ENCODE peak calls at places on chromosomes 7 and 10, in four cellular contexts. M is sigmoid colon, E is NCI-H774, V is C1 segment of cervical spinal cord. Y is an unnamed sample.
A peak's percentile ranks its signal among the peaks of the same experiment; 100 is the strongest.

GRCh38 chr10:43888551-43888950 is 239.9 kb upstream of the ZNF32 start:
- DNase-seq in V (no peak), E (no peak), M (no peak), Y (no peak)

GRCh38 chr7:44196450-44196872 is 4.3 kb upstream of the YKT6 start:
- DNase-seq in M (peak; percentile 67), V (no peak), E (peak; percentile 57), Y (peak; percentile 15)

GRCh38 chr10:79929409-79929904 is 19.4 kb downstream of the SFTPD start:
- DNase-seq in E (peak; percentile 63), M (peak; percentile 90), V (peak; percentile 36), Y (peak; percentile 74)

GRCh38 chr10:89213191-89213808 is 6.2 kb upstream of the CH25H start:
- DNase-seq in V (no peak), E (no peak), M (no peak), Y (no peak)

GRCh38 chr7:17070117-17070750 is 188.5 kb upstream of the AGR3 start:
- DNase-seq in V (no peak), M (no peak), E (no peak), Y (no peak)

GRCh38 chr10:127569210-127569609 is 20.1 kb downstream of the NPS start:
- DNase-seq in M (no peak), E (no peak), V (no peak), Y (no peak)

GRCh38 chr7:29552392-29552791 is 11.2 kb upstream of the PRR15 start:
- DNase-seq in M (no peak), E (no peak), V (no peak), Y (no peak)

GRCh38 chr10:77835669-77836086 is 90.9 kb downstream of the DLG5 start:
- DNase-seq in E (no peak), M (no peak), V (no peak), Y (no peak)

GRCh38 chr10:70115948-70116682 is 16.5 kb downstream of the AIFM2 start:
- DNase-seq in V (no peak), M (peak; percentile 74), E (peak; percentile 6), Y (no peak)

GRCh38 chr7:68720722-68721121 is 877.6 kb upstream of the AUTS2 start:
- DNase-seq in E (no peak), V (no peak), M (no peak), Y (no peak)

GRCh38 chr10:113475381-113475807 is 77.5 kb upstream of the HABP2 start:
- DNase-seq in V (no peak), M (no peak), E (no peak), Y (no peak)

GRCh38 chr10:120810298-120810697 is 40.9 kb upstream of the WDR11 start:
- DNase-seq in E (no peak), V (no peak), M (no peak), Y (no peak)

GRCh38 chr7:103958284-103958818 is 31.1 kb downstream of the RELN start:
- DNase-seq in E (no peak), M (no peak), V (no peak), Y (no peak)

GRCh38 chr7:55971045-55971444 is 6.7 kb downstream of the NIPSNAP2 start:
- DNase-seq in V (no peak), E (no peak), M (no peak), Y (no peak)

GRCh38 chr10:129883029-129883428 is 81.0 kb downstream of the EBF3 start:
- DNase-seq in M (no peak), E (no peak), V (no peak), Y (no peak)

GRCh38 chr7:100132697-100133137 is 6.0 kb downstream of the MBLAC1 start:
- DNase-seq in V (no peak), E (peak; percentile 45), M (no peak), Y (peak; percentile 43)

GRCh38 chr10:83078160-83078559 is 1061.1 kb upstream of the GHITM start:
- DNase-seq in E (no peak), M (no peak), V (no peak), Y (no peak)

GRCh38 chr7:25091757-25092156 is 33.3 kb downstream of the CYCS start:
- DNase-seq in M (no peak), E (no peak), V (no peak), Y (no peak)

GRCh38 chr10:127947206-127947605 is 40.3 kb downstream of the PTPRE start:
- DNase-seq in E (no peak), V (no peak), M (no peak), Y (no peak)

GRCh38 chr7:38160003-38160571 is 18.0 kb upstream of the STARD3NL start:
- DNase-seq in V (no peak), M (no peak), E (no peak), Y (no peak)

GRCh38 chr10:79112898-79113431 is 44.2 kb downstream of the ZMIZ1 start:
- DNase-seq in E (no peak), V (no peak), M (peak; percentile 91), Y (no peak)

GRCh38 chr7:7595451-7595850 is 28.8 kb downstream of the MIOS start:
- DNase-seq in V (no peak), M (no peak), E (no peak), Y (no peak)

GRCh38 chr10:19811517-19811916 is 4.7 kb upstream of the PLXDC2 start:
- DNase-seq in M (peak; percentile 69), E (no peak), V (no peak), Y (no peak)

GRCh38 chr7:142568430-142569097 is 180.7 kb upstream of the PRSS1 start:
- DNase-seq in M (no peak), E (no peak), V (no peak), Y (no peak)

GRCh38 chr10:11448190-11448544 is 163.3 kb downstream of the USP6NL start:
- DNase-seq in E (no peak), M (no peak), V (no peak), Y (no peak)

GRCh38 chr10:125162181-125162906 is 2.0 kb upstream of the CTBP2 start:
- DNase-seq in M (peak; percentile 65), V (no peak), E (no peak), Y (no peak)

GRCh38 chr10:63711361-63711760 is 190.2 kb downstream of the REEP3 start:
- DNase-seq in M (no peak), E (no peak), V (no peak), Y (no peak)